ENCODE peak calls at places on chromosomes 5 and 9, in eight cellular contexts. One of them, this sample, is unnamed.

GRCh38 chr9:33851301-33851700 is 34.3 kb downstream of the UBE2R2 start:
- DNase-seq in kidney: no peak
- DNase-seq in AG04450: no peak
- DNase-seq in IMR-90: no peak
- DNase-seq in heart right ventricle: no peak
- DNase-seq in stomach: no peak
- DNase-seq in psoas muscle: no peak
- DNase-seq in H1: no peak
- DNase-seq in this sample: no peak

GRCh38 chr5:179310439-179311090 is 34.7 kb downstream of the ADAMTS2 start:
- DNase-seq in kidney: peak
- DNase-seq in AG04450: no peak
- DNase-seq in IMR-90: no peak
- DNase-seq in heart right ventricle: peak
- DNase-seq in stomach: no peak
- DNase-seq in psoas muscle: peak
- DNase-seq in H1: no peak
- DNase-seq in this sample: peak

GRCh38 chr9:137642892-137643291 is 24.1 kb downstream of the EHMT1 start:
- DNase-seq in kidney: no peak
- DNase-seq in AG04450: no peak
- DNase-seq in IMR-90: no peak
- DNase-seq in heart right ventricle: no peak
- DNase-seq in stomach: no peak
- DNase-seq in psoas muscle: no peak
- DNase-seq in H1: no peak
- DNase-seq in this sample: no peak

GRCh38 chr5:80646926-80647325 is 7.5 kb upstream of the MSH3 start:
- DNase-seq in kidney: no peak
- DNase-seq in AG04450: no peak
- DNase-seq in IMR-90: no peak
- DNase-seq in heart right ventricle: no peak
- DNase-seq in stomach: no peak
- DNase-seq in psoas muscle: no peak
- DNase-seq in H1: no peak
- DNase-seq in this sample: no peak

GRCh38 chr9:132627120-132627519 is 42.7 kb downstream of the DDX31 start:
- DNase-seq in kidney: no peak
- DNase-seq in AG04450: no peak
- DNase-seq in IMR-90: no peak
- DNase-seq in heart right ventricle: no peak
- DNase-seq in stomach: peak
- DNase-seq in psoas muscle: no peak
- DNase-seq in H1: no peak
- DNase-seq in this sample: no peak

GRCh38 chr9:103552712-103553111 is 541.4 kb upstream of the SMC2 start:
- DNase-seq in kidney: no peak
- DNase-seq in AG04450: no peak
- DNase-seq in IMR-90: no peak
- DNase-seq in heart right ventricle: no peak
- DNase-seq in stomach: no peak
- DNase-seq in psoas muscle: no peak
- DNase-seq in H1: no peak
- DNase-seq in this sample: no peak

GRCh38 chr9:2816476-2817141 is 27.3 kb downstream of the PUM3 start:
- DNase-seq in kidney: peak
- DNase-seq in AG04450: peak
- DNase-seq in IMR-90: peak
- DNase-seq in heart right ventricle: no peak
- DNase-seq in stomach: no peak
- DNase-seq in psoas muscle: no peak
- DNase-seq in H1: no peak
- DNase-seq in this sample: peak

GRCh38 chr5:176762489-176762888 is 47.9 kb upstream of the UNC5A start:
- DNase-seq in kidney: no peak
- DNase-seq in AG04450: no peak
- DNase-seq in IMR-90: peak
- DNase-seq in heart right ventricle: no peak
- DNase-seq in stomach: no peak
- DNase-seq in psoas muscle: no peak
- DNase-seq in H1: no peak
- DNase-seq in this sample: peak

GRCh38 chr5:119417891-119418781 is 34.2 kb upstream of the HSD17B4 start:
- DNase-seq in kidney: no peak
- DNase-seq in AG04450: no peak
- DNase-seq in IMR-90: peak
- DNase-seq in heart right ventricle: no peak
- DNase-seq in stomach: no peak
- DNase-seq in psoas muscle: no peak
- DNase-seq in H1: no peak
- DNase-seq in this sample: no peak

GRCh38 chr9:136170291-136170901 is 34.5 kb downstream of the LHX3 start:
- DNase-seq in kidney: no peak
- DNase-seq in AG04450: no peak
- DNase-seq in IMR-90: no peak
- DNase-seq in heart right ventricle: peak
- DNase-seq in stomach: peak
- DNase-seq in psoas muscle: no peak
- DNase-seq in H1: no peak
- DNase-seq in this sample: no peak

GRCh38 chr5:160129841-160130240 is 10.6 kb upstream of the PWWP2A start:
- DNase-seq in kidney: no peak
- DNase-seq in AG04450: no peak
- DNase-seq in IMR-90: peak
- DNase-seq in heart right ventricle: no peak
- DNase-seq in stomach: no peak
- DNase-seq in psoas muscle: no peak
- DNase-seq in H1: no peak
- DNase-seq in this sample: no peak

GRCh38 chr9:111676116-111676515 is 14.7 kb downstream of the GNG10 start:
- DNase-seq in kidney: no peak
- DNase-seq in AG04450: no peak
- DNase-seq in IMR-90: no peak
- DNase-seq in heart right ventricle: no peak
- DNase-seq in stomach: no peak
- DNase-seq in psoas muscle: no peak
- DNase-seq in H1: no peak
- DNase-seq in this sample: no peak

GRCh38 chr5:154421868-154422267 is 23.9 kb upstream of the SAP30L start:
- DNase-seq in kidney: no peak
- DNase-seq in AG04450: no peak
- DNase-seq in IMR-90: peak
- DNase-seq in heart right ventricle: no peak
- DNase-seq in stomach: no peak
- DNase-seq in psoas muscle: no peak
- DNase-seq in H1: no peak
- DNase-seq in this sample: no peak

GRCh38 chr9:95157491-95158151 is 159.9 kb downstream of the FANCC start:
- DNase-seq in kidney: no peak
- DNase-seq in AG04450: peak
- DNase-seq in IMR-90: peak
- DNase-seq in heart right ventricle: no peak
- DNase-seq in stomach: no peak
- DNase-seq in psoas muscle: no peak
- DNase-seq in H1: no peak
- DNase-seq in this sample: peak

GRCh38 chr5:155953335-155953734 is 373.6 kb upstream of the SGCD start:
- DNase-seq in kidney: no peak
- DNase-seq in AG04450: no peak
- DNase-seq in IMR-90: peak
- DNase-seq in heart right ventricle: no peak
- DNase-seq in stomach: no peak
- DNase-seq in psoas muscle: no peak
- DNase-seq in H1: no peak
- DNase-seq in this sample: no peak

GRCh38 chr5:112210430-112211005 is 208.6 kb downstream of the EPB41L4A start:
- DNase-seq in kidney: no peak
- DNase-seq in AG04450: no peak
- DNase-seq in IMR-90: peak
- DNase-seq in heart right ventricle: no peak
- DNase-seq in stomach: peak
- DNase-seq in psoas muscle: no peak
- DNase-seq in H1: no peak
- DNase-seq in this sample: no peak

GRCh38 chr5:156669416-156669815 is 180.7 kb upstream of the PPP1R2B start:
- DNase-seq in kidney: no peak
- DNase-seq in AG04450: no peak
- DNase-seq in IMR-90: no peak
- DNase-seq in heart right ventricle: no peak
- DNase-seq in stomach: no peak
- DNase-seq in psoas muscle: no peak
- DNase-seq in H1: no peak
- DNase-seq in this sample: no peak

GRCh38 chr9:23559522-23559921 is 266.5 kb downstream of the ELAVL2 start:
- DNase-seq in kidney: no peak
- DNase-seq in AG04450: no peak
- DNase-seq in IMR-90: no peak
- DNase-seq in heart right ventricle: no peak
- DNase-seq in stomach: no peak
- DNase-seq in psoas muscle: no peak
- DNase-seq in H1: no peak
- DNase-seq in this sample: no peak

DNA sequence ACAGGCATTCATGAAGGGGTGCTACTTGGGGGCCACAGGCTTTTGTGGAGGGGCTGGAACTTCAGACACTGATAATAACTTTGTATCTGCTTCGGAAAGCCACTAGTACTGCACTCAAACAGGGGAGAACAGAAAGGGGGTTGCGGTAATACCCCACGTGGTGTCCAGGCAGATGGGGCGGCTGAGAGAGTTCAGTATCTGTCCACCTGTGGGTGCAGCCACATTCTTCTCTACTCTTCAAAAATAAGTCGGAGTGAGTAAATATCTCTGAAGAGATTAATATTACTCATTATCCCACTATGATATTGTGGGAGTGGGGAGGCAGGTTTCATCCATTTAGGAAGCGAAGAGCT is 102.1 kb upstream of the SSBP2 start:
- DNase-seq in kidney: no peak
- DNase-seq in AG04450: no peak
- DNase-seq in IMR-90: no peak
- DNase-seq in heart right ventricle: no peak
- DNase-seq in stomach: no peak
- DNase-seq in psoas muscle: no peak
- DNase-seq in H1: no peak
- DNase-seq in this sample: no peak
- H3K27ac ChIP-seq in kidney: no peak
- H3K27ac ChIP-seq in AG04450: peak
- H3K27ac ChIP-seq in IMR-90: peak
- H3K27ac ChIP-seq in heart right ventricle: peak
- H3K27ac ChIP-seq in stomach: peak
- H3K27ac ChIP-seq in psoas muscle: peak
- H3K27ac ChIP-seq in H1: peak
- H3K27ac ChIP-seq in this sample: peak

GRCh38 chr9:15935661-15936315 is 382.9 kb downstream of the CCDC171 start:
- DNase-seq in kidney: no peak
- DNase-seq in AG04450: no peak
- DNase-seq in IMR-90: no peak
- DNase-seq in heart right ventricle: no peak
- DNase-seq in stomach: no peak
- DNase-seq in psoas muscle: no peak
- DNase-seq in H1: no peak
- DNase-seq in this sample: no peak
- H3K27ac ChIP-seq in kidney: no peak
- H3K27ac ChIP-seq in AG04450: no peak
- H3K27ac ChIP-seq in IMR-90: no peak
- H3K27ac ChIP-seq in heart right ventricle: no peak
- H3K27ac ChIP-seq in stomach: no peak
- H3K27ac ChIP-seq in psoas muscle: no peak
- H3K27ac ChIP-seq in H1: no peak
- H3K27ac ChIP-seq in this sample: no peak

GRCh38 chr5:143676794-143677193 is 135.2 kb upstream of the HMHB1 start:
- DNase-seq in kidney: no peak
- DNase-seq in AG04450: no peak
- DNase-seq in IMR-90: no peak
- DNase-seq in heart right ventricle: no peak
- DNase-seq in stomach: no peak
- DNase-seq in psoas muscle: no peak
- DNase-seq in H1: no peak
- DNase-seq in this sample: no peak

GRCh38 chr5:143672806-143673205 is 139.2 kb upstream of the HMHB1 start:
- DNase-seq in kidney: no peak
- DNase-seq in AG04450: no peak
- DNase-seq in IMR-90: no peak
- DNase-seq in heart right ventricle: no peak
- DNase-seq in stomach: no peak
- DNase-seq in psoas muscle: no peak
- DNase-seq in H1: no peak
- DNase-seq in this sample: no peak

GRCh38 chr5:143671644-143672569 is 140.1 kb upstream of the HMHB1 start:
- DNase-seq in kidney: no peak
- DNase-seq in AG04450: no peak
- DNase-seq in IMR-90: no peak
- DNase-seq in heart right ventricle: no peak
- DNase-seq in stomach: no peak
- DNase-seq in psoas muscle: no peak
- DNase-seq in H1: no peak
- DNase-seq in this sample: no peak

GRCh38 chr5:143673676-143674468 is 138.1 kb upstream of the HMHB1 start:
- DNase-seq in kidney: no peak
- DNase-seq in AG04450: no peak
- DNase-seq in IMR-90: no peak
- DNase-seq in heart right ventricle: no peak
- DNase-seq in stomach: peak
- DNase-seq in psoas muscle: no peak
- DNase-seq in H1: no peak
- DNase-seq in this sample: no peak

DNA sequence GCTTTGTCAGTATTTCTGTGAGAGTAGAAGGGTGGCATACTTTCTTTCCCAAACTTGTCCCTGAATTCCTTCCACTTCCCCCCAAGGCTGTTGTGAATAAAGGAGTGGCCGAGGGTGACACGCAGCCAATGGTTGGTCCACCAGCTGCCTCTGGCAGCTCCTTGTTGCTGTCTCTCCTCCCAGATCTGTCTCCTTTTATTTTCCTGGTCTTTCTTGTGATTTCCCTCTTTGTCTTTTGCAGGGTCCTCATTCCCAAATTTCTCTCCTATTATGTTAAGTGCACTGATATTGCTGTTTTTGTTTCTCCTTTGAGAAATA is 137.5 kb upstream of the HMHB1 start:
- DNase-seq in kidney: no peak
- DNase-seq in AG04450: no peak
- DNase-seq in IMR-90: no peak
- DNase-seq in heart right ventricle: no peak
- DNase-seq in stomach: no peak
- DNase-seq in psoas muscle: no peak
- DNase-seq in H1: no peak
- DNase-seq in this sample: no peak
- H3K27ac ChIP-seq in kidney: no peak
- H3K27ac ChIP-seq in AG04450: no peak
- H3K27ac ChIP-seq in IMR-90: no peak
- H3K27ac ChIP-seq in heart right ventricle: no peak
- H3K27ac ChIP-seq in stomach: no peak
- H3K27ac ChIP-seq in psoas muscle: no peak
- H3K27ac ChIP-seq in H1: no peak
- H3K27ac ChIP-seq in this sample: no peak

DNA sequence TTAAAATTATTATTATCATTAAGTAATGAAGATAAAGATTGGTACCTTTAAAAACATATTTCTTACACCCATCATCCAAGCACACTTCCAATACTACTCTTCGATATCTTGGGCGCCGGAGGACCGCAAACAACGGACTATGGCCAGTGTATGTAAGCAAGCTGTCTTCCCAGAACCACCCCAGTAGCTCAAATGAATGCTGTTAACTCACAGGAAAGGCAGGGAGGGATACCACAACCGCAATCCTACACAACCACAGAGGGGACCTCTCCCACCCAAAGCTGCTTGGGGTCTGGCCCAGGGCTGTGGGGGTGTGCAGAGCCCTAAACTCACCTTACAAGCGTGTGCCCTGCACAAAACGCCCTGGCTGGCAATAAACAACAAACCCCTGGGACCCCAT is 20.6 kb downstream of the GOLM1 start:
- DNase-seq in kidney: no peak
- DNase-seq in AG04450: no peak
- DNase-seq in IMR-90: no peak
- DNase-seq in heart right ventricle: no peak
- DNase-seq in stomach: no peak
- DNase-seq in psoas muscle: no peak
- DNase-seq in H1: no peak
- DNase-seq in this sample: no peak
- H3K27ac ChIP-seq in kidney: no peak
- H3K27ac ChIP-seq in AG04450: no peak
- H3K27ac ChIP-seq in IMR-90: no peak
- H3K27ac ChIP-seq in heart right ventricle: no peak
- H3K27ac ChIP-seq in stomach: peak
- H3K27ac ChIP-seq in psoas muscle: no peak
- H3K27ac ChIP-seq in H1: no peak
- H3K27ac ChIP-seq in this sample: no peak

This sample was measured in sigmoid colon.